ENCODE peak calls at places on chromosomes 12 and 14, in four cellular contexts. Z is retinal pigment epithelial cell; K is activated CD4-positive, alpha-beta T cell treated with anti-CD3 and anti-CD28 coated beads, Interleukin-2, amount 50 U/mL, for 48 hours; G is kidney tubule cell. U is an unnamed sample.

GRCh38 chr12:66087365-66087943 is 43.1 kb downstream of the LLPH start:
- DNase-seq in Z (no peak), K (peak), G (peak), U (peak)

GRCh38 chr14:105137481-105138020 is 31.0 kb downstream of the JAG2 start:
- DNase-seq in Z (no peak), K (no peak), G (no peak), U (no peak)

GRCh38 chr14:39023939-39024871 is 78.8 kb downstream of the SEC23A start:
- DNase-seq in Z (no peak), K (no peak), G (no peak), U (no peak)

GRCh38 chr12:38905480-38906351 is at the start of gene CPNE8:
- DNase-seq in Z (no peak), K (peak), G (peak), U (peak)

GRCh38 chr14:99691111-99691885 is 7.2 kb downstream of the CYP46A1 start:
- DNase-seq in Z (no peak), K (no peak), G (no peak), U (no peak)

GRCh38 chr14:64556526-64556925 is 6.8 kb downstream of the PPP1R36 start:
- DNase-seq in Z (no peak), K (no peak), G (no peak), U (peak)

GRCh38 chr12:48783432-48783831 is 5.5 kb downstream of the ADCY6 start:
- DNase-seq in Z (no peak), K (no peak), G (no peak), U (no peak)

GRCh38 chr14:89027097-89027740 is 202.8 kb downstream of the TTC8 start:
- DNase-seq in Z (no peak), K (peak), G (peak), U (peak)

GRCh38 chr14:59377485-59377884 is 87.7 kb downstream of the GPR135 start:
- DNase-seq in Z (no peak), K (no peak), G (no peak), U (no peak)

GRCh38 chr14:103880334-103880985 is 33.1 kb upstream of the PPP1R13B start:
- DNase-seq in Z (no peak), K (no peak), G (no peak), U (no peak)

GRCh38 chr12:114746297-114747074 is 62.5 kb upstream of the TBX3 start:
- DNase-seq in Z (no peak), K (no peak), G (no peak), U (no peak)

GRCh38 chr12:124386661-124387509 is 92.0 kb downstream of the RFLNA start:
- DNase-seq in Z (no peak), K (no peak), G (peak), U (no peak)

GRCh38 chr12:75814856-75815754 is 216.5 kb downstream of the PHLDA1 start:
- DNase-seq in Z (peak), K (no peak), G (peak), U (peak)

GRCh38 chr14:104697892-104698583 is 8.6 kb downstream of the INF2 start:
- DNase-seq in Z (no peak), K (no peak), G (no peak), U (no peak)

GRCh38 chr12:130925616-130926015 is 28.1 kb upstream of the ADGRD1 start:
- DNase-seq in Z (no peak), K (no peak), G (no peak), U (no peak)

GRCh38 chr14:59294662-59294992 is 106.2 kb downstream of the DAAM1 start:
- DNase-seq in Z (no peak), K (no peak), G (no peak), U (no peak)

GRCh38 chr12:48037267-48037915 is 33.1 kb upstream of the COL2A1 start:
- DNase-seq in Z (peak), K (no peak), G (peak), U (peak)

GRCh38 chr12:53499261-53500118 is at the start of gene MAP3K12:
- DNase-seq in Z (no peak), K (peak), G (peak), U (peak)

GRCh38 chr14:61477845-61478438 is 156.6 kb downstream of the PRKCH start:
- DNase-seq in Z (no peak), K (peak), G (peak), U (no peak)

GRCh38 chr14:84750284-84750683 is 779.7 kb upstream of the FLRT2 start:
- DNase-seq in Z (no peak), K (no peak), G (peak), U (no peak)

GRCh38 chr14:69625299-69626131 is 14.1 kb downstream of the SUSD6 start:
- DNase-seq in Z (no peak), K (peak), G (peak), U (peak)

GRCh38 chr12:104671407-104672095 is 214.8 kb downstream of the CHST11 start:
- DNase-seq in Z (peak), K (peak), G (peak), U (peak)

GRCh38 chr14:91732439-91732838 is 553 bp upstream of the CATSPERB start:
- DNase-seq in Z (no peak), K (no peak), G (no peak), U (no peak)

U was measured in K562.